ENCODE peak calls at places on chromosomes 3 and 15, in seven cellular contexts. L, O, V, U, Z, D and Q are unnamed samples.

GRCh38 chr3:127200086-127200691 is 7.3 kb downstream of the PRR23E start:
- DNase-seq in L (no peak), O (no peak), V (no peak), U (no peak), Z (peak), D (no peak), Q (no peak)

GRCh38 chr3:12891985-12892839 is 50.8 kb upstream of the RPL32 start:
- DNase-seq in L (peak), O (peak), V (peak), U (peak), Z (no peak), D (peak), Q (peak)

GRCh38 chr15:51939216-51939615 is 32.4 kb downstream of the LEO1 start:
- DNase-seq in L (peak), O (no peak), V (no peak), U (no peak), Z (no peak), D (no peak), Q (no peak)

GRCh38 chr15:26729030-26729429 is 43.8 kb downstream of the GABRB3 start:
- DNase-seq in L (no peak), O (no peak), V (no peak), U (no peak), Z (no peak), D (no peak), Q (no peak)

GRCh38 chr3:113166357-113166718 is 45.0 kb upstream of the BOC start:
- DNase-seq in L (no peak), O (no peak), V (no peak), U (no peak), Z (no peak), D (no peak), Q (no peak)

GRCh38 chr3:50450135-50450911 is 53.1 kb downstream of the CACNA2D2 start:
- DNase-seq in L (peak), O (no peak), V (no peak), U (no peak), Z (peak), D (peak), Q (no peak)

GRCh38 chr3:20125912-20126311 is 60.1 kb downstream of the SGO1 start:
- DNase-seq in L (no peak), O (no peak), V (no peak), U (no peak), Z (no peak), D (no peak), Q (no peak)

GRCh38 chr15:84387086-84387485 is 151.5 kb downstream of the GOLGA6L4 start:
- DNase-seq in L (no peak), O (no peak), V (no peak), U (no peak), Z (no peak), D (peak), Q (no peak)

GRCh38 chr3:46892285-46893145 is 15.0 kb downstream of the PTH1R start:
- DNase-seq in L (peak), O (peak), V (no peak), U (peak), Z (peak), D (peak), Q (peak)

GRCh38 chr3:173993299-173993698 is 595.8 kb downstream of the NLGN1 start:
- DNase-seq in L (peak), O (no peak), V (peak), U (peak), Z (no peak), D (no peak), Q (peak)

GRCh38 chr3:47365213-47366153 is 15.3 kb upstream of the PTPN23 start:
- DNase-seq in L (peak), O (no peak), V (peak), U (peak), Z (peak), D (no peak), Q (peak)

GRCh38 chr3:50164056-50164455 is 8.9 kb downstream of the SEMA3F start:
- DNase-seq in L (peak), O (no peak), V (peak), U (peak), Z (peak), D (no peak), Q (peak)

GRCh38 chr15:59001946-59002345 is 14.5 kb downstream of the RNF111 start:
- DNase-seq in L (no peak), O (no peak), V (no peak), U (no peak), Z (no peak), D (no peak), Q (no peak)

GRCh38 chr3:138455801-138456716 is 21.6 kb downstream of the ESYT3 start:
- DNase-seq in L (peak), O (no peak), V (no peak), U (no peak), Z (no peak), D (no peak), Q (no peak)

GRCh38 chr15:99347609-99348008 is 96.3 kb downstream of the LRRC28 start:
- DNase-seq in L (peak), O (no peak), V (no peak), U (no peak), Z (no peak), D (no peak), Q (no peak)

GRCh38 chr3:154758109-154758868 is 321.8 kb upstream of the MME start:
- DNase-seq in L (peak), O (peak), V (no peak), U (peak), Z (no peak), D (no peak), Q (peak)
- TF ChIP-seq CTCF in L (peak), O (no peak), V (peak), U (peak), Z (peak), D (no peak), Q (peak)

DNA sequence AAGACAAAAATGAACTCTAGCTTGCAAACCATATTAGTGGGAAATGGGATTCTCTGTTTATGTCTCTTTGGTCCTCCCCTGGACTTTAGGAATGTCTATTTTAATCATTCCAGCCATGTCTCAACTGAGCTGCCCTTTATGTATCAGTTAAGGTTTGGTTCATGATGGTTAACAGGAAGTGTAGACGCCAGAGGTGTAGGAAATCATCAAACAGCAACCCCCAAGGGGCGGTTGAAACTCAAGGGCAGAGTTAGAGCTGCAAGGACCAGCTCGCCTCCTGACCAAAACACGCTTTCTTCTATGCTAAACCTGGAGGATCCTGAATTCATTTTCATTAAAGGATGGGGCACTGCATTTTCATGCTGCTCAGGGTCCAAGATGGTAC is 53.7 kb upstream of the HEG1 start:
- DNase-seq in L (no peak), O (no peak), V (no peak), U (no peak), Z (no peak), D (no peak), Q (no peak)
- H3K4me3 ChIP-seq in L (peak), O (no peak), V (no peak), U (no peak), Z (no peak), D (no peak), Q (peak)

DNA sequence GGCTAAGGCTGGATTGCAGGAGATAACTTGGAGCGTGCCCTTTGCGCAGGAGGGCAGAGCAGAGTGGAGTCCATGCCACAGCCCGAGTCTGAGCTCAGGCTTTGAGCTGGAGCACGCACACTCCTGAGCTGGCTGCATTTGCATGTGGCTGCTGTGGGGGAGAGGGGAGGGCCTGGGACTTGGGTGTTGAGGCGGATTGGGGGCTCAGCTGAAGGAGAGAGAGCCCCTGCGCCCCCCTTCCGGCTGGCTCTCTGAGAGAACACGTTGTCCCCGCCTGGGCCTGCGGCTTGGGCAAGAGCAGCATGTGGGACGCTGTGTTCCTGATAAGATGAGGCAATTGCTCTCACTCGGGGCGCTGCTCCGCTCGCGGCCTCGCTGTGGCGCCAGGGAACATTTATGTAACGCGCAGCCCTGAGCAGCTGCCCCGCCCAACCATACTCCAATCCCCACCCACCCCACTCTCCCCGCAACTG is 39.1 kb downstream of the KLF13 start:
- DNase-seq in L (peak), O (peak), V (peak), U (peak), Z (peak), D (peak), Q (peak)
- TF ChIP-seq CTCF in L (peak), O (peak), V (peak), U (peak), Z (peak), D (no peak), Q (peak)

GRCh38 chr15:101811902-101812301 is at the start of gene OR4F15:
- DNase-seq in L (no peak), O (no peak), V (no peak), U (no peak), Z (no peak), D (no peak), Q (no peak)
- H3K4me3 ChIP-seq in L (no peak), O (no peak), V (no peak), U (no peak), Z (no peak), D (no peak), Q (no peak)

DNA sequence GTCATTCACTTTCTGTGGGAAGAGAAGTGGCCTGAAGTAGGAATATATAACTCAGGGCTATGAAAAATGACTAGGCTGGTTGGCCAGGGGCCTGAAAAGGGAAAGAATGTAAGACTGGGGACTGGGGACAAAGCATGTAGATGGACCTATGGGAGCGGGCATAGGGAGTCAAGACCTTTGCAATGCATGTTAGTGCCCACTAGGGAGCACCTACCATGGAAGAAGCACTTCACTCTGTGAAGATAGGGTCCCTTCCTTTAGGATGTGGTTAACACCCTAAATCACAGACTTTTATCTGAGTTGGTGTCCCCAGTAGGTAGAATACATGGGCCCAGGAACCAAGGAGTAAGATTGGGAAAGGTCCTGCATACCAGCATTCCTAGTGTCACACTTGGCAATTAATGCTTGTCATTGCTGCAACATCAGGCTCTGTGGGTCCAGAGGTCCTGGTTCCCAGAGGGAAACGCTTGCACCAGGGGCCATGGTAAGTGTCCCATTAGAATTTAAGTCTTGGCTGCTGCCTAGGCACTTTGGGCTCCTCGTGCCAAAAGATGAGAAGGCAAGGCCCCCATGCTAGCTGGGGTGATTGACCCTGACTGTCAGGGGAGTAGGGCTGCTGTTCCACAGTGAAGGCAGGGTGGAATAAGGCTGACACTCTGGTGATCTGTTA is 79.6 kb downstream of the CRYGS start:
- DNase-seq in L (no peak), O (peak), V (no peak), U (no peak), Z (no peak), D (no peak), Q (no peak)
- TF ChIP-seq CTCF in L (no peak), O (peak), V (no peak), U (peak), Z (no peak), D (peak), Q (no peak)

DNA sequence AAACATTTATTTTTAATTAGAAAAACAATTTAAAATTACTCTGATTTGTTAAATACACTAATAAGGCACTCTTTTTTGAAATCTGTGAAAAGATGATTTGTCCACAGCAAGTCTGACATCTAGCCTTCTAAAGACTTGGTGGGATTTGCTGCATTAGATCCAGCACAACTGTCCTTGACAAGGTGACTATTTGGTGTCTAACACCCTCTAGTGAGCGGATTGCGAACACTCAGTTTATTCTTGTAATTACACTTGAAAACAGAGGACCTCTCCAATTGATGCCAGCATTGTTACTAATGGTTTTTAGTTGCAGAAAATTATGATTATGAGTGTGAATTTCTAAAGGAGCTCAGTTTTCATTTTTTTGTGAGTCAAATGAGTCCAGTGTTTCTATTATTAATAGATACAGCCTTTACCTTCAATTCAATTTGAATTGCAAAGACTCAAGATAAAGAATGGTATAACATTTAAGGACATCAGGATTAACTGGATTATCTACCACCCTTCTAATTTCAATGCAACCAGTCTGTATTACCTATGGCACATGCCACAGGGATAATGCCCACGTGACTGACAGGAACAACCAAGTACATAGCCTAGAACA is 29.7 kb upstream of the STRIT1 start:
- DNase-seq in L (peak), O (peak), V (peak), U (peak), Z (no peak), D (peak), Q (peak)
- H3K4me3 ChIP-seq in L (no peak), O (no peak), V (no peak), U (no peak), Z (no peak), D (no peak), Q (no peak)

GRCh38 chr15:74631087-74631385 is 15.4 kb downstream of the CLK3 start:
- DNase-seq in L (no peak), O (no peak), V (no peak), U (no peak), Z (no peak), D (no peak), Q (no peak)

GRCh38 chr15:74632601-74633000 is 17.0 kb downstream of the CLK3 start:
- DNase-seq in L (no peak), O (no peak), V (no peak), U (no peak), Z (no peak), D (no peak), Q (no peak)

GRCh38 chr15:74631408-74631807 is 15.8 kb downstream of the CLK3 start:
- DNase-seq in L (no peak), O (no peak), V (no peak), U (no peak), Z (no peak), D (no peak), Q (no peak)

GRCh38 chr15:74630284-74631086 is 14.8 kb downstream of the CLK3 start:
- DNase-seq in L (no peak), O (no peak), V (no peak), U (no peak), Z (no peak), D (no peak), Q (no peak)

GRCh38 chr15:74631935-74632560 is 16.4 kb downstream of the CLK3 start:
- DNase-seq in L (peak), O (peak), V (no peak), U (peak), Z (no peak), D (peak), Q (no peak)
- TF ChIP-seq CTCF in L (peak), O (peak), V (peak), U (peak), Z (peak), D (peak), Q (peak)

GRCh38 chr15:62896969-62897486 is 145.5 kb upstream of the TPM1 start:
- DNase-seq in L (peak), O (peak), V (peak), U (peak), Z (peak), D (no peak), Q (peak)
- H3K4me3 ChIP-seq in L (no peak), O (no peak), V (no peak), U (no peak), Z (peak), D (no peak), Q (no peak)

GRCh38 chr3:72010044-72010443 is 225.1 kb upstream of the PROK2 start:
- DNase-seq in L (peak), O (no peak), V (no peak), U (no peak), Z (no peak), D (no peak), Q (no peak)
- TF ChIP-seq CTCF in L (peak), O (no peak), V (no peak), U (no peak), Z (no peak), D (no peak), Q (no peak)

GRCh38 chr15:90232196-90232595 is 1.5 kb downstream of the CIB1 start:
- DNase-seq in L (peak), O (no peak), V (no peak), U (peak), Z (no peak), D (no peak), Q (no peak)
- H3K4me3 ChIP-seq in L (no peak), O (peak), V (peak), U (no peak), Z (peak), D (no peak), Q (peak)